ENCODE peak calls at places on chromosomes 5 and 9, in four cellular contexts. P is AG04450, M is astrocyte of the cerebellum, O is OCI-LY7. K is an unnamed sample.

GRCh38 chr9:14438232-14438966 is 124.5 kb upstream of the NFIB start:
- DNase-seq in O (no peak), M (no peak), P (no peak), K (no peak)

GRCh38 chr9:107685399-107685798 is 195.8 kb upstream of the KLF4 start:
- DNase-seq in P (no peak), M (no peak), O (no peak), K (no peak)

GRCh38 chr5:74613283-74613682 is 27.2 kb downstream of the ENC1 start:
- DNase-seq in O (no peak), P (no peak), M (no peak), K (no peak)

GRCh38 chr5:144187699-144188294 is 17.1 kb downstream of the KCTD16 start:
- DNase-seq in O (peak; percentile 89), M (peak; percentile 93), P (peak; percentile 95), K (no peak)

GRCh38 chr9:21974542-21975409 is 19.4 kb downstream of the CDKN2A start:
- DNase-seq in M (no peak), O (no peak), P (no peak), K (no peak)

GRCh38 chr9:92631452-92632211 is 38.3 kb downstream of the IPPK start:
- DNase-seq in M (peak; percentile 34), P (no peak), O (no peak), K (peak; percentile 65)

GRCh38 chr9:94127806-94128205 is 43.5 kb downstream of the PTPDC1 start:
- DNase-seq in P (no peak), O (no peak), M (no peak), K (no peak)

GRCh38 chr5:154523104-154523503 is 45.1 kb upstream of the HAND1 start:
- DNase-seq in O (no peak), M (no peak), P (no peak), K (no peak)

GRCh38 chr5:172643392-172643871 is 2.4 kb downstream of the NEURL1B start:
- DNase-seq in O (no peak), M (no peak), P (no peak), K (no peak)

GRCh38 chr9:29830815-29831214 is 2257.5 kb upstream of the C9orf72 start:
- DNase-seq in P (no peak), O (no peak), M (peak; percentile 3), K (no peak)

GRCh38 chr9:105539452-105539851 is 18.5 kb upstream of the FKTN start:
- DNase-seq in M (no peak), O (peak; percentile 21), P (no peak), K (no peak)

GRCh38 chr9:81976351-81976750 is 12.2 kb upstream of the SPATA31D1 start:
- DNase-seq in P (no peak), M (no peak), O (no peak), K (no peak)

GRCh38 chr5:157976429-157976828 is 117.5 kb upstream of the CLINT1 start:
- DNase-seq in M (no peak), P (no peak), O (no peak), K (no peak)

GRCh38 chr5:14016549-14016948 is 72.1 kb upstream of the DNAH5 start:
- DNase-seq in P (no peak), M (no peak), O (no peak), K (no peak)

GRCh38 chr9:15480028-15480427 is 30.7 kb downstream of the PSIP1 start:
- DNase-seq in M (no peak), O (no peak), P (no peak), K (no peak)

GRCh38 chr5:76270214-76270613 is 132.9 kb upstream of the IQGAP2 start:
- DNase-seq in M (no peak), O (no peak), P (no peak), K (no peak)

GRCh38 chr5:10286552-10287227 is 21.0 kb downstream of the CMBL start:
- DNase-seq in P (no peak), M (no peak), O (no peak), K (no peak)

GRCh38 chr5:176397736-176398420 is 9.3 kb downstream of the HIGD2A start:
- DNase-seq in P (no peak), O (no peak), M (no peak), K (no peak)

GRCh38 chr5:57432876-57433275 is 49.7 kb downstream of the ACTBL2 start:
- DNase-seq in M (no peak), O (no peak), P (no peak), K (no peak)

GRCh38 chr5:43152946-43153345 is 32.2 kb downstream of the ZNF131 start:
- DNase-seq in M (peak; percentile 41), P (peak; percentile 24), O (no peak), K (no peak)

GRCh38 chr5:83401775-83402174 is 69.8 kb upstream of the VCAN start:
- DNase-seq in O (no peak), P (no peak), M (no peak), K (no peak)

GRCh38 chr9:35511453-35511852 is 21.5 kb downstream of the RUSC2 start:
- DNase-seq in P (no peak), M (no peak), O (no peak), K (no peak)

GRCh38 chr5:71891856-71892255 is 172.8 kb downstream of the CARTPT start:
- DNase-seq in P (no peak), O (no peak), M (no peak), K (no peak)

GRCh38 chr9:26975728-26976707 is 19.8 kb downstream of the IFT74 start:
- DNase-seq in O (peak; percentile 20), P (no peak), M (peak; percentile 24), K (no peak)

GRCh38 chr5:95960802-95961616 is 642 bp downstream of the ELL2 start:
- DNase-seq in P (peak; percentile 43), O (peak; percentile 70), M (peak; percentile 47), K (peak; percentile 48)

GRCh38 chr5:37873988-37874387 is 34.1 kb upstream of the GDNF start:
- DNase-seq in P (no peak), M (no peak), O (no peak), K (no peak)

GRCh38 chr9:87581513-87581912 is 83.8 kb downstream of the DAPK1 start:
- DNase-seq in P (no peak), O (no peak), M (no peak), K (no peak)

GRCh38 chr5:85838781-85839180 is 779.0 kb upstream of the COX7C start:
- DNase-seq in O (no peak), M (no peak), P (no peak), K (no peak)

GRCh38 chr5:1380011-1380817 is 35.3 kb upstream of the CLPTM1L start:
- DNase-seq in M (no peak), O (no peak), P (no peak), K (no peak)

GRCh38 chr9:11338130-11338529 is 725.3 kb upstream of the PTPRD start:
- DNase-seq in P (no peak), M (no peak), O (no peak), K (no peak)
- TF ChIP-seq CTCF in P (no peak), M (no peak), O (no peak), K (no peak)

GRCh38 chr9:98860871-98861293 is 53.4 kb downstream of the GALNT12 start:
- DNase-seq in O (no peak), P (peak; percentile 77), M (peak; percentile 58), K (peak; percentile 88)
- TF ChIP-seq CTCF in O (no peak), P (peak; percentile 67), M (peak; percentile 63), K (peak; percentile 61)

GRCh38 chr5:159976921-159977320 is 32.0 kb upstream of the TTC1 start:
- DNase-seq in M (no peak), P (no peak), O (no peak), K (no peak)

GRCh38 chr5:159971931-159972461 is 36.9 kb upstream of the TTC1 start:
- DNase-seq in P (no peak), O (no peak), M (no peak), K (no peak)

GRCh38 chr5:159972538-159973362 is 36.2 kb upstream of the TTC1 start:
- DNase-seq in O (no peak), P (no peak), M (no peak), K (no peak)

GRCh38 chr5:159978358-159978757 is 30.6 kb upstream of the TTC1 start:
- DNase-seq in M (no peak), P (no peak), O (no peak), K (no peak)

DNA sequence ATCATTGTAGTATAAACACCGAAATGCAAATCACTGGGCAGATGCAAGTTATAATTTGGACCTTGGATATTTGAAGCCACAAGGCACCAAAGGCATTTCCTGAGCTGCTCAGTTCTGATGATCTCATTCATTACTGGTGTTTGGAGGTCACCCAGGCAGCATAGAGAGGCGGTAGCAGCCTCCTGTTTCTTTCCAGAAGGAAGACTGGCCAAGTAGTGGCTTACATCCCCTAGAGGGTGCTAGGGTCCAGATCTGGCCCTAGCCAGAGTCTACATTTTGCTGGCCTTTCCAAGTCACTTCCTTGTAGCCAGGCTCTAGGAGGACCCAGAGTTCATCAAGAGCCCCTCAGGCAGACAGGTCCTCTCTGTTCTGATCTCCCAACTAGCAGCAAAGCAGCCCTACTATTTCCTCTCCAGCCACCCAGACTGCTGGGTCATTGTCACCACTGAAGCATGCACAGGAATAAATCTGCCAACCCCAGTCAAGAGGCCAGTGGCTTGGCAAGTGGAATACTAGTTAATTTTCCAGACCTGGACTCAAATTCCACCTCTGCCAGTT is 33.4 kb upstream of the TTC1 start:
- DNase-seq in M (peak; percentile 96), P (peak; percentile 91), O (no peak), K (no peak)
- TF ChIP-seq CTCF in M (peak; percentile 73), P (peak; percentile 74), O (no peak), K (no peak)

DNA sequence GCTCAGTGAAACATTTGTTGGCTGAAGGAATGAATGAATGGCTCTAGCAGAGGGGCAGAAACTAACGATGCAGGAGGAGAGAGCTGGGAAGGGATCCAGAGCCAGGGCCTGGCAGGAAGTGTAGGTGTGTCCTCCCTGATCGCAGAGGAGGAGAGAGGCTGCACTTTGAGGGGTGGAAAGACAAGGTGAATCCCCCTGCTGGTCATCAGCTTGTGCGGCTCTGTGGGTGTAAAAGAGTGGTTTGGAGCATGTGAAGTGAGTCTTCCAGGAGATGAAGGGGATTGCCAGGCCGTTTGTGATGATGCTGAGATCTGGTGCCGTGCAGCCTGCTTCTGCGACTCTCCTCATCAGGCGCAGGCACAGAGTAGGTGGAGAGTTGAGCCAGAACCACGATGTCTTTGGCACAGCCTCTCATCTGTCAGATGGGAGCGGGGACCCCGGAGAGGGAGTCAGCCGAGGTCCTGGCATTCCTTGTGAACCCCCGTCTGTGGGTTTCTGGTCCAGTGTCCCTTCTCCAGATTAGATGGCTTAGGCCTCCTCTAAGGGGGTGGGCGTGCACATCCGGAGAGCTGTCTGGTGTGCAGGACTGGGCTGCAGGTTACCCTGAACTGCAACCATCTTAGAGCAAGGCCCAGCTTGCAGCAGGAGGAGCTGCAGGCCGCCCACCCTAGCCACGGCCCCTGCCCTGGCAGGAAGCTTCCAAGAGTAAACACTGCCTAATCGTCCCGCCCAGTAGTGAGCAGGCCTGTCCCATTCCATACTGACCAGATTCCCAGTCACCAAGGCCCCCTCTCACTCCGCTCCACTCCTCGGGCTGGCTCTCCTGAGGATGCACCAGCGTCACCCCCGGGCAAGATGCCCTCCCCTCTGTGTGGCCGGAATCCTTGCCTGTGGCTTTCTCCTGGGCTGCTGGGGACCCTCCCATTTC is at the start of gene ADAMTS13:
- DNase-seq in P (no peak), O (peak; percentile 59), M (no peak), K (no peak)
- TF ChIP-seq CTCF in P (peak; percentile 35), O (peak; percentile 67), M (peak; percentile 29), K (no peak)

DNA sequence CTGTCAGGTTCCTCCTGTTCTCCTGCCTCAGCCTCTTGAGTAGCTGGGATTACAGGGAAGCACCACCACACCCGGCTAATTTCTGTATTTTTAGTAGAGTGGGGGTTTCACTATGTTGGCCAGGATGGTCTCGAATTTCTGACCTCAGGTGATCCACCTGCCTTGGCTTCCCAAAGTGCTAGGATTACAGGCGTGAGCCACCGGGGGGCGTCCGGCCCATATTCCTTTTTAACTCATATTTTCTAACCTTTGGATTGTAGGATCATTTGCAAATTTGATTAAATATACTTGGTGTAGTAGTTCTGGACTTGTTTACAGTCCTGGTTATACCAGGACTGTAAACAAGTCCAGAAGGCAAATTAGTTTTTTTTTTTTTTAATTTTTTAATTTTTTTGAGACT is 4.3 kb downstream of the TCERG1 start:
- DNase-seq in M (no peak), O (no peak), P (no peak), K (no peak)
- TF ChIP-seq CTCF in M (peak; percentile 28), O (peak; percentile 71), P (peak; percentile 5), K (no peak)